ENCODE peak calls at places on chromosomes 5 and 9, in six cellular contexts. F is IMR-90, Y is trophoblast cell, H is H1, S is H9, Q is mesenchymal stem cell. W is an unnamed sample.

GRCh38 chr5:52746539-52746938 is 41.2 kb upstream of the ITGA1 start:
- DNase-seq in F (peak), Y (no peak), H (no peak), S (no peak), Q (no peak), W (no peak)

GRCh38 chr9:37364751-37365360 is 57.6 kb upstream of the GRHPR start:
- DNase-seq in F (no peak), Y (no peak), H (peak), S (peak), Q (no peak), W (no peak)

GRCh38 chr9:14417230-14417629 is 103.3 kb upstream of the NFIB start:
- DNase-seq in F (peak), Y (no peak), H (no peak), S (no peak), Q (no peak), W (no peak)

GRCh38 chr5:149381986-149382338 is 2.9 kb upstream of the IL17B start:
- DNase-seq in F (peak), Y (peak), H (peak), S (peak), Q (peak), W (peak)

GRCh38 chr5:18881615-18882014 is 1106.4 kb downstream of the CDH18 start:
- DNase-seq in F (no peak), Y (no peak), H (no peak), S (no peak), Q (no peak), W (no peak)

GRCh38 chr5:135319458-135319857 is 79.6 kb downstream of the MACROH2A1 start:
- DNase-seq in F (no peak), Y (no peak), H (no peak), S (peak), Q (no peak), W (no peak)

GRCh38 chr5:159965031-159965837 is 43.7 kb upstream of the TTC1 start:
- DNase-seq in F (peak), Y (peak), H (peak), S (peak), Q (peak), W (no peak)

GRCh38 chr5:43216941-43217340 is 24.9 kb downstream of the NIM1K start:
- DNase-seq in F (no peak), Y (no peak), H (no peak), S (no peak), Q (no peak), W (no peak)

GRCh38 chr5:135824541-135825041 is 9.9 kb upstream of the SLC25A48 start:
- DNase-seq in F (no peak), Y (no peak), H (no peak), S (no peak), Q (no peak), W (no peak)

GRCh38 chr5:6633469-6634326 is 458 bp downstream of the SRD5A1 start:
- DNase-seq in F (peak), Y (peak), H (peak), S (peak), Q (peak), W (no peak)

GRCh38 chr5:69234457-69235268 is at the start of gene CDK7:
- DNase-seq in F (peak), Y (peak), H (peak), S (peak), Q (peak), W (peak)

GRCh38 chr5:69225859-69226258 is 8.8 kb upstream of the CDK7 start:
- DNase-seq in F (no peak), Y (no peak), H (no peak), S (no peak), Q (no peak), W (no peak)

GRCh38 chr5:69230181-69230580 is 4.5 kb upstream of the CDK7 start:
- DNase-seq in F (no peak), Y (peak), H (no peak), S (no peak), Q (no peak), W (no peak)

GRCh38 chr5:69231851-69232250 is 2.8 kb upstream of the CDK7 start:
- DNase-seq in F (no peak), Y (no peak), H (no peak), S (no peak), Q (no peak), W (no peak)

GRCh38 chr5:69231281-69231680 is 3.4 kb upstream of the CDK7 start:
- DNase-seq in F (no peak), Y (peak), H (no peak), S (no peak), Q (no peak), W (no peak)
- H3K14ac ChIP-seq in F (no peak), Y (no peak), H (no peak), S (no peak), Q (no peak), W (no peak)

DNA sequence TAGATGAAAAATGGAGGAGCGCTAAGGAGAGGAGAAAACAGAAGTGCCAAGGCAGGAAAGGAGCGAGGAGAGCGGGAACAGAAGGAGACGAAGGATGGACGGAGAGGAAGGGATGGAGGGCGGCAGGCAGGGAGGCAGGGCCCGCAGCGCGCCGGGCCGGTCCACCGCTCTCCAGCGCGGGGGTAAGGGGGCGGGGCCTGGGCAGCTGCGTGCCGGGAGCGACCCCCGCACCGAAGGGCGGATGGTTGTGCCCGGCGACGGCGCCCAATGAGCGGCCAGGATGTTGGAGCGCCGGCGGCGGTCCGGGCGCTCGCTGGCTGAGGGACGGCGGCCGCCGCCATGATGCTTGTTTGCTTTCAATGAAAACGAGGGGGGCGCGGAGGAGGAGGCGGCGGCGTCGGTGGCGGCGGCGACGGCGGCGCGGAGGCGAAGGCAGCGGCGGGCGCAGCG is at the start of gene CNOT6:
- DNase-seq in F (peak), Y (peak), H (peak), S (peak), Q (peak), W (peak)
- H3K18ac ChIP-seq in F (peak), Y (peak), H (peak), S (peak), Q (peak), W (peak)

GRCh38 chr5:22572941-22573340 is 280.2 kb downstream of the CDH12 start:
- DNase-seq in F (no peak), Y (no peak), H (no peak), S (no peak), Q (no peak), W (no peak)

GRCh38 chr5:22567983-22568382 is 285.2 kb downstream of the CDH12 start:
- DNase-seq in F (peak), Y (no peak), H (no peak), S (no peak), Q (no peak), W (no peak)
- H3K14ac ChIP-seq in F (no peak), Y (no peak), H (no peak), S (no peak), Q (no peak), W (no peak)

DNA sequence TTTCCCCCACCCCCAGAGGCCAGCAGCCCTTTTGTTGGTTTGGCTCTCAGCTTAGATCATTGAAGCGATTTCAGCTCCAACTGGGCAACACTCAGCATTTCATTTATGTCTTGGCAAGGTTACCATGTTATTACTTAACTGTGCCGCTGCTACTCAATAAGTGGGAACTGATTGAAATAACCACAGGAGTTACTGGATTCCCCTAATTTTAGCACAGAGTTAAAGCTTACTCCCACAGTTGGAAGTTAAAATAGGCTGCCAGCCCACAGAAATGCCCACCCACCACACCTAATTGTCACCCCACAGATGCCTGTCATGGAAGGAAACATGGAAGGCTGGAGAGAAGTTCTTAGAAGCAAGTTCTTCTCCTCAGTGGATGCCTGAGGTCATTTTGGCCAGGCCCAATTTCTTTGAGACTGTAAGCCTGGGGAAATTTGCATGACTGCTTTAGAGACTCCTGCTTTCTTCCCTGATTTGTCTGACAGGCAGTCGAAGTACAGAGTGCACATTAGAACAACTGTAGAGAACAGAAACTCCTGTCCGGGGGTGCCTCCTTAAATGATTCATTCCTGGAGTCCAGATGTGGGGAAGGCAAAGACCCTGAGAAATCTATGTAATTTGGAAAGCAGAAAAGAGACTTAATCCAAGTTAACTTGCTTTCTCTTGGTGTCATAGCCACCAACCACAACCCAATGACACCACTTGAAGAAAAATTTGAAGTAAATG is 370.0 kb downstream of the ZSWIM6 start:
- DNase-seq in F (no peak), Y (no peak), H (no peak), S (no peak), Q (no peak), W (no peak)
- H3K18ac ChIP-seq in F (no peak), Y (no peak), H (no peak), S (no peak), Q (no peak), W (no peak)

GRCh38 chr5:38130346-38130745 is 128.0 kb upstream of the EGFLAM start:
- DNase-seq in F (no peak), Y (no peak), H (no peak), S (no peak), Q (no peak), W (no peak)
- H3K14ac ChIP-seq in F (no peak), Y (no peak), H (no peak), S (no peak), Q (no peak), W (peak)

DNA sequence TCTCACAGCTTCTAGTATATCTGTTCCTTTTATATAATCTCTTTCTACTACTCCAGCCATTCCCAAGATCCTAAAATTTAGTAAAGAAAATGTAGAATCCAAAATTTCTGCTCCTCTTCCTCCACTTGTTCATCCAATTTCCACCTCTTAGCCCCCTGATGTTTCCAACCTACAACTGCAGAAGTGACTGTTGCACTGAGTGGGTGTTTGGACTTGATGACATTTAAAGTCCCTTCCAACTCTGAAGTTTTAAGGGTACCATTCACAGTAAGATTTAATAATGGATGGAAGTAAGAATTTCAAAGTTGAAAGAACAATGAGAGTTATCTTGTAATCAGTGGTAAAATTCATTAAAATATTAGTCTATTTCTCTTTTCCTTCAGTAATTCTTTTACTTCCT is 5.5 kb downstream of the DIAPH1 start:
- DNase-seq in F (no peak), Y (no peak), H (no peak), S (no peak), Q (no peak), W (no peak)
- H3K18ac ChIP-seq in F (no peak), Y (no peak), H (no peak), S (no peak), Q (no peak), W (no peak)

GRCh38 chr5:168167338-168167737 is 124.1 kb upstream of the WWC1 start:
- DNase-seq in F (no peak), Y (no peak), H (no peak), S (no peak), Q (no peak), W (no peak)

GRCh38 chr5:168171901-168172717 is 119.3 kb upstream of the WWC1 start:
- DNase-seq in F (no peak), Y (no peak), H (no peak), S (no peak), Q (no peak), W (no peak)

GRCh38 chr5:168165977-168166376 is 125.5 kb upstream of the WWC1 start:
- DNase-seq in F (no peak), Y (no peak), H (no peak), S (no peak), Q (no peak), W (no peak)

GRCh38 chr5:168172718-168173045 is 118.8 kb upstream of the WWC1 start:
- DNase-seq in F (no peak), Y (no peak), H (no peak), S (no peak), Q (no peak), W (no peak)

DNA sequence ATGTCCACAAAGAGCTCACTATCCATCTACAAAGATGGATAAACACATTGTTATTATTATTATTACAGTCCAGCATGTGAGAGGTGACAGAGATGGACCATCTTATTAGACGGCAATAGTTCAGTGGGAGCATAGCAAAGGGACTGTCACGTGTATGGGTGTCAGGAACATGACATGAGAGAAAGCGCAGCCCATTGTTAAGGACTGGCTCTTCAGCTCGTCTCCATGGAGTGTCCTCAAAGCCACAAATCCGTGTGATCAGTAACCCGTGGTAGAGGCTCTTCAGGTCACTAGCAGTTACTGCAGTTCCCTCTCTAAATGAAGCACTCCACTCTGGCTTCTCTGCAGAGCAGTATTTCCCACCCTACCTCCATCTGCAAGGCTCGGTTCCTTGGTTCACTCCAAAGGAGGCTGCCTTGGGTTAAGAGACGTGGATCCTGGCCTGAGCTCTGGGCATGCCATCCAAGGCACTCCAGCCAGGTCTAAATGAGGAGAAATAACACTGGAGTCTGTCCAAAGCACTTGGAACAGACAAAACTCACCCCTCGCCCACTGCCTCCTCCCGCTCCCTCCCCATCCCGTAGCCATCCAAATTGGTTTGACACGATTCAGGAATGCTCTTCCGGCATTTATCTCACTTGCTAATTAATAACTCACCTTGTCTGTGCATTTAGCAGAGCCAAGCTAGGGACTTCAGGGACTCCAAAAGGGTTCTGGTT is 122.3 kb upstream of the WWC1 start:
- DNase-seq in F (no peak), Y (no peak), H (no peak), S (no peak), Q (no peak), W (no peak)
- H3K14ac ChIP-seq in F (no peak), Y (no peak), H (no peak), S (no peak), Q (no peak), W (no peak)

GRCh38 chr5:75300084-75300483 is 36.9 kb upstream of the HMGCR start:
- DNase-seq in F (no peak), Y (no peak), H (no peak), S (no peak), Q (no peak), W (no peak)

GRCh38 chr5:75306746-75307145 is 30.3 kb upstream of the HMGCR start:
- DNase-seq in F (no peak), Y (no peak), H (no peak), S (no peak), Q (no peak), W (no peak)

GRCh38 chr5:75303419-75303818 is 33.6 kb upstream of the HMGCR start:
- DNase-seq in F (no peak), Y (no peak), H (no peak), S (no peak), Q (no peak), W (no peak)
- H3K18ac ChIP-seq in F (no peak), Y (no peak), H (no peak), S (no peak), Q (no peak), W (no peak)

GRCh38 chr5:132437604-132438275 is 52.8 kb downstream of the IRF1 start:
- DNase-seq in F (peak), Y (peak), H (no peak), S (peak), Q (peak), W (no peak)
- H3K14ac ChIP-seq in F (peak), Y (no peak), H (no peak), S (no peak), Q (no peak), W (no peak)

GRCh38 chr9:127937383-127938297 is at the start of gene DPM2:
- DNase-seq in F (peak), Y (peak), H (peak), S (peak), Q (peak), W (peak)
- H3K18ac ChIP-seq in F (peak), Y (peak), H (peak), S (peak), Q (peak), W (peak)